ENCODE peak calls at places on chromosomes 12 and 14, in ten cellular contexts. One of them, this sample, is unnamed. For H3K9me3, the result is how much of the 10 kb centered on the place peaks cover.

GRCh38 chr12:121423253-121423652 is 23.3 kb downstream of the RNF34 start:
- DNase-seq in right cardiac atrium: no peak
- DNase-seq in fibroblast of lung: no peak
- DNase-seq in right lobe of liver: no peak
- DNase-seq in vagina: no peak
- DNase-seq in right atrium auricular region: no peak
- DNase-seq in PC-3: no peak
- DNase-seq in WERI-Rb-1: no peak
- DNase-seq in HepG2: no peak
- DNase-seq in body of pancreas: no peak
- DNase-seq in this sample: no peak

GRCh38 chr12:77914089-77914488 is 83.4 kb downstream of the NAV3 start:
- DNase-seq in right cardiac atrium: no peak
- DNase-seq in fibroblast of lung: no peak
- DNase-seq in right lobe of liver: no peak
- DNase-seq in vagina: no peak
- DNase-seq in right atrium auricular region: no peak
- DNase-seq in PC-3: no peak
- DNase-seq in WERI-Rb-1: no peak
- DNase-seq in HepG2: no peak
- DNase-seq in body of pancreas: no peak
- DNase-seq in this sample: no peak

GRCh38 chr12:69653703-69654102 is 43.0 kb upstream of the LRRC10 start:
- DNase-seq in right cardiac atrium: no peak
- DNase-seq in fibroblast of lung: peak
- DNase-seq in right lobe of liver: no peak
- DNase-seq in vagina: no peak
- DNase-seq in right atrium auricular region: no peak
- DNase-seq in PC-3: no peak
- DNase-seq in WERI-Rb-1: no peak
- DNase-seq in HepG2: no peak
- DNase-seq in body of pancreas: no peak
- DNase-seq in this sample: no peak

GRCh38 chr12:6963741-6964446 is 6.6 kb downstream of the PHB2 start:
- DNase-seq in right cardiac atrium: no peak
- DNase-seq in fibroblast of lung: no peak
- DNase-seq in right lobe of liver: no peak
- DNase-seq in vagina: no peak
- DNase-seq in right atrium auricular region: no peak
- DNase-seq in PC-3: no peak
- DNase-seq in WERI-Rb-1: no peak
- DNase-seq in HepG2: no peak
- DNase-seq in body of pancreas: peak
- DNase-seq in this sample: no peak

GRCh38 chr14:39704581-39704980 is 272.3 kb upstream of the FBXO33 start:
- DNase-seq in right cardiac atrium: no peak
- DNase-seq in fibroblast of lung: no peak
- DNase-seq in right lobe of liver: no peak
- DNase-seq in vagina: no peak
- DNase-seq in right atrium auricular region: no peak
- DNase-seq in PC-3: no peak
- DNase-seq in WERI-Rb-1: no peak
- DNase-seq in HepG2: no peak
- DNase-seq in body of pancreas: no peak
- DNase-seq in this sample: no peak

GRCh38 chr12:95978351-95978750 is 17.8 kb downstream of the HAL start:
- DNase-seq in right cardiac atrium: no peak
- DNase-seq in fibroblast of lung: no peak
- DNase-seq in right lobe of liver: no peak
- DNase-seq in vagina: no peak
- DNase-seq in right atrium auricular region: peak
- DNase-seq in PC-3: no peak
- DNase-seq in WERI-Rb-1: no peak
- DNase-seq in HepG2: no peak
- DNase-seq in body of pancreas: no peak
- DNase-seq in this sample: no peak

GRCh38 chr12:25187781-25188180 is 7.2 kb downstream of the DNAI7 start:
- DNase-seq in right cardiac atrium: no peak
- DNase-seq in fibroblast of lung: peak
- DNase-seq in right lobe of liver: no peak
- DNase-seq in vagina: no peak
- DNase-seq in right atrium auricular region: no peak
- DNase-seq in PC-3: peak
- DNase-seq in WERI-Rb-1: no peak
- DNase-seq in HepG2: no peak
- DNase-seq in body of pancreas: no peak
- DNase-seq in this sample: no peak

GRCh38 chr14:31258427-31259039 is 50.9 kb upstream of the HECTD1 start:
- DNase-seq in right cardiac atrium: no peak
- DNase-seq in fibroblast of lung: no peak
- DNase-seq in right lobe of liver: no peak
- DNase-seq in vagina: no peak
- DNase-seq in right atrium auricular region: no peak
- DNase-seq in PC-3: no peak
- DNase-seq in WERI-Rb-1: no peak
- DNase-seq in HepG2: no peak
- DNase-seq in body of pancreas: no peak
- DNase-seq in this sample: no peak

GRCh38 chr14:91090733-91091132 is 23.1 kb upstream of the DGLUCY start:
- DNase-seq in right cardiac atrium: no peak
- DNase-seq in fibroblast of lung: no peak
- DNase-seq in right lobe of liver: no peak
- DNase-seq in vagina: no peak
- DNase-seq in right atrium auricular region: no peak
- DNase-seq in PC-3: no peak
- DNase-seq in WERI-Rb-1: no peak
- DNase-seq in HepG2: no peak
- DNase-seq in body of pancreas: no peak
- DNase-seq in this sample: no peak

GRCh38 chr12:14836336-14837210 is 6.8 kb downstream of the ART4 start:
- DNase-seq in right cardiac atrium: no peak
- DNase-seq in fibroblast of lung: peak
- DNase-seq in right lobe of liver: no peak
- DNase-seq in vagina: no peak
- DNase-seq in right atrium auricular region: no peak
- DNase-seq in PC-3: peak
- DNase-seq in WERI-Rb-1: no peak
- DNase-seq in HepG2: peak
- DNase-seq in body of pancreas: no peak
- DNase-seq in this sample: no peak

GRCh38 chr14:90425480-90425879 is 28.7 kb downstream of the CALM1 start:
- DNase-seq in right cardiac atrium: no peak
- DNase-seq in fibroblast of lung: no peak
- DNase-seq in right lobe of liver: no peak
- DNase-seq in vagina: no peak
- DNase-seq in right atrium auricular region: no peak
- DNase-seq in PC-3: no peak
- DNase-seq in WERI-Rb-1: no peak
- DNase-seq in HepG2: no peak
- DNase-seq in body of pancreas: no peak
- DNase-seq in this sample: no peak

GRCh38 chr12:66036317-66036716 is 94.2 kb downstream of the LLPH start:
- DNase-seq in right cardiac atrium: peak
- DNase-seq in fibroblast of lung: peak
- DNase-seq in right lobe of liver: no peak
- DNase-seq in vagina: no peak
- DNase-seq in right atrium auricular region: no peak
- DNase-seq in PC-3: peak
- DNase-seq in WERI-Rb-1: no peak
- DNase-seq in HepG2: peak
- DNase-seq in body of pancreas: peak
- DNase-seq in this sample: no peak

GRCh38 chr12:109609256-109609821 is 35.7 kb downstream of the MVK start:
- DNase-seq in right cardiac atrium: no peak
- DNase-seq in fibroblast of lung: no peak
- DNase-seq in right lobe of liver: no peak
- DNase-seq in vagina: no peak
- DNase-seq in right atrium auricular region: no peak
- DNase-seq in PC-3: no peak
- DNase-seq in WERI-Rb-1: no peak
- DNase-seq in HepG2: no peak
- DNase-seq in body of pancreas: no peak
- DNase-seq in this sample: no peak

GRCh38 chr12:1592444-1593231 is 1.7 kb downstream of the FBXL14 start:
- DNase-seq in right cardiac atrium: peak
- DNase-seq in fibroblast of lung: peak
- DNase-seq in right lobe of liver: no peak
- DNase-seq in vagina: no peak
- DNase-seq in right atrium auricular region: no peak
- DNase-seq in PC-3: peak
- DNase-seq in WERI-Rb-1: peak
- DNase-seq in HepG2: no peak
- DNase-seq in body of pancreas: no peak
- DNase-seq in this sample: peak

DNA sequence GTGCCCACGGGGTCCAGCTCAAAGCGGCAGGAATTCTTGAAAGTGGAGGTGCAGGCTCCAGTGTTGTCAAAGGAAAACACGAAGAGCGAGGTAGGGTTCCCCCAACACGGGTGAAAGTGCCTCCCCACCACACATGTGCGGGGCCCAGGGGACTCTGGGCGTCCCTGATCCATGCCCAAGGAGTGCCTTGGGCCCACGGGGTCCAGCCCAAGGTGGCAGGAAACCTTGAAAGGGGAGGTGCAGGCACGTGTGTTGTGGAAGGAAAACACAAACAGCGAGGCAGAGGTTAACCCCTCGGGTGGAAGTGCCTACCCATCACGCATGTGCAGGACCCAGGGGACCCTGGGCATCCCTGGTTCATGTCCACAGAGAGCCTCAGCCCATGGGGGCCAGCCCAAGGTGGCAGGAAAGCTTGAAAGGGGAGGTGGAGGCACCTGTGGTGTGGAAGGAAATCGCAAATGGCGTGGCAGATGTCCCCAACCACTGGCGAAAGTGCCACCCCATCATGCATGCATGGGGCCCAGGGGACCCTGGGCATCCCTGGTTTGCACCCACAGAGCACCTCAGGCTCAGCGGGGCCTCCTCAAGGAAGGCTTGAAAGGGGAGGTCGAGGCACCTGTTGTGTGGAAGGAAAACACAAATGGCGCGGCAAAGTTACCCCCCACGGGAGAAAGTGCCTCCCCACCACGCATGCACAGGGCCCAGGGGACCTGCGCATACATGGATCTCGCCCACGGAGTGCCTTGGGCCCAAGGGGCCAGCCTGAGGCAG is 584.6 kb downstream of the ALG10 start:
- DNase-seq in right cardiac atrium: no peak
- DNase-seq in fibroblast of lung: no peak
- DNase-seq in right lobe of liver: no peak
- DNase-seq in vagina: no peak
- DNase-seq in right atrium auricular region: peak
- DNase-seq in PC-3: no peak
- DNase-seq in WERI-Rb-1: no peak
- DNase-seq in HepG2: no peak
- DNase-seq in body of pancreas: no peak
- DNase-seq in this sample: no peak
- H3K9me3 ChIP-seq in right cardiac atrium: under half
- H3K9me3 ChIP-seq in fibroblast of lung: under half
- H3K9me3 ChIP-seq in right lobe of liver: under half
- H3K9me3 ChIP-seq in vagina: under half
- H3K9me3 ChIP-seq in right atrium auricular region: under half
- H3K9me3 ChIP-seq in PC-3: under half
- H3K9me3 ChIP-seq in WERI-Rb-1: under half
- H3K9me3 ChIP-seq in HepG2: half or more
- H3K9me3 ChIP-seq in body of pancreas: half or more
- H3K9me3 ChIP-seq in this sample: under half

GRCh38 chr12:132536102-132536876 is 46.3 kb downstream of the FBRSL1 start:
- DNase-seq in right cardiac atrium: no peak
- DNase-seq in fibroblast of lung: no peak
- DNase-seq in right lobe of liver: no peak
- DNase-seq in vagina: no peak
- DNase-seq in right atrium auricular region: no peak
- DNase-seq in PC-3: no peak
- DNase-seq in WERI-Rb-1: no peak
- DNase-seq in HepG2: no peak
- DNase-seq in body of pancreas: no peak
- DNase-seq in this sample: no peak
- H3K9me3 ChIP-seq in right cardiac atrium: under half
- H3K9me3 ChIP-seq in fibroblast of lung: under half
- H3K9me3 ChIP-seq in right lobe of liver: under half
- H3K9me3 ChIP-seq in vagina: under half
- H3K9me3 ChIP-seq in right atrium auricular region: under half
- H3K9me3 ChIP-seq in PC-3: under half
- H3K9me3 ChIP-seq in WERI-Rb-1: under half
- H3K9me3 ChIP-seq in HepG2: under half
- H3K9me3 ChIP-seq in body of pancreas: under half
- H3K9me3 ChIP-seq in this sample: under half

GRCh38 chr12:132940071-132940719 is 15.9 kb downstream of the ZNF605 start:
- DNase-seq in right cardiac atrium: no peak
- DNase-seq in fibroblast of lung: no peak
- DNase-seq in right lobe of liver: no peak
- DNase-seq in vagina: no peak
- DNase-seq in right atrium auricular region: no peak
- DNase-seq in PC-3: no peak
- DNase-seq in WERI-Rb-1: no peak
- DNase-seq in HepG2: no peak
- DNase-seq in body of pancreas: no peak
- DNase-seq in this sample: no peak
- H3K9me3 ChIP-seq in right cardiac atrium: under half
- H3K9me3 ChIP-seq in fibroblast of lung: under half
- H3K9me3 ChIP-seq in right lobe of liver: under half
- H3K9me3 ChIP-seq in vagina: half or more
- H3K9me3 ChIP-seq in right atrium auricular region: half or more
- H3K9me3 ChIP-seq in PC-3: under half
- H3K9me3 ChIP-seq in WERI-Rb-1: under half
- H3K9me3 ChIP-seq in HepG2: half or more
- H3K9me3 ChIP-seq in body of pancreas: half or more
- H3K9me3 ChIP-seq in this sample: under half

GRCh38 chr14:106877527-106877926 is 1351.1 kb downstream of the TMEM121 start:
- DNase-seq in right cardiac atrium: no peak
- DNase-seq in fibroblast of lung: no peak
- DNase-seq in right lobe of liver: no peak
- DNase-seq in vagina: no peak
- DNase-seq in right atrium auricular region: no peak
- DNase-seq in PC-3: no peak
- DNase-seq in WERI-Rb-1: no peak
- DNase-seq in HepG2: no peak
- DNase-seq in body of pancreas: no peak
- DNase-seq in this sample: no peak

GRCh38 chr14:106874365-106874764 is 1348.0 kb downstream of the TMEM121 start:
- DNase-seq in right cardiac atrium: no peak
- DNase-seq in fibroblast of lung: no peak
- DNase-seq in right lobe of liver: no peak
- DNase-seq in vagina: no peak
- DNase-seq in right atrium auricular region: no peak
- DNase-seq in PC-3: no peak
- DNase-seq in WERI-Rb-1: no peak
- DNase-seq in HepG2: no peak
- DNase-seq in body of pancreas: no peak
- DNase-seq in this sample: no peak

GRCh38 chr14:106875503-106875902 is 1349.1 kb downstream of the TMEM121 start:
- DNase-seq in right cardiac atrium: no peak
- DNase-seq in fibroblast of lung: no peak
- DNase-seq in right lobe of liver: no peak
- DNase-seq in vagina: no peak
- DNase-seq in right atrium auricular region: no peak
- DNase-seq in PC-3: no peak
- DNase-seq in WERI-Rb-1: peak
- DNase-seq in HepG2: no peak
- DNase-seq in body of pancreas: no peak
- DNase-seq in this sample: no peak

GRCh38 chr14:106876711-106877110 is 1350.3 kb downstream of the TMEM121 start:
- DNase-seq in right cardiac atrium: no peak
- DNase-seq in fibroblast of lung: no peak
- DNase-seq in right lobe of liver: no peak
- DNase-seq in vagina: no peak
- DNase-seq in right atrium auricular region: no peak
- DNase-seq in PC-3: no peak
- DNase-seq in WERI-Rb-1: no peak
- DNase-seq in HepG2: no peak
- DNase-seq in body of pancreas: no peak
- DNase-seq in this sample: no peak

GRCh38 chr14:106872619-106873446 is 1346.5 kb downstream of the TMEM121 start:
- DNase-seq in right cardiac atrium: peak
- DNase-seq in fibroblast of lung: no peak
- DNase-seq in right lobe of liver: peak
- DNase-seq in vagina: no peak
- DNase-seq in right atrium auricular region: no peak
- DNase-seq in PC-3: peak
- DNase-seq in WERI-Rb-1: peak
- DNase-seq in HepG2: peak
- DNase-seq in body of pancreas: peak
- DNase-seq in this sample: peak
- H3K9me3 ChIP-seq in right cardiac atrium: under half
- H3K9me3 ChIP-seq in fibroblast of lung: under half
- H3K9me3 ChIP-seq in right lobe of liver: under half
- H3K9me3 ChIP-seq in vagina: under half
- H3K9me3 ChIP-seq in right atrium auricular region: under half
- H3K9me3 ChIP-seq in PC-3: under half
- H3K9me3 ChIP-seq in WERI-Rb-1: under half
- H3K9me3 ChIP-seq in HepG2: under half
- H3K9me3 ChIP-seq in body of pancreas: under half
- H3K9me3 ChIP-seq in this sample: under half

This sample was measured in T-helper 17 cell.